ENCODE peak calls at places on chromosomes 5 and 9, in ten cellular contexts. C, D, E, K, V, J, B, F, Y and L are unnamed samples.
A peak's percentile ranks its signal among the peaks of the same experiment; 100 is the strongest.

GRCh38 chr5:142506046-142506445 is 179.8 kb downstream of the FGF1 start:
- DNase-seq in C (no peak), D (no peak), E (no peak), K (no peak), V (peak; percentile 39), J (no peak), B (no peak), F (no peak), Y (no peak), L (no peak)

GRCh38 chr5:94024101-94024500 is 282.7 kb upstream of the POU5F2 start:
- DNase-seq in C (no peak), D (no peak), E (no peak), K (no peak), V (peak; percentile 13), J (no peak), B (no peak), F (no peak), Y (no peak), L (no peak)

GRCh38 chr9:124950050-124950718 is 9.3 kb upstream of the GOLGA1 start:
- DNase-seq in C (no peak), D (no peak), E (no peak), K (no peak), V (no peak), J (peak; percentile 47), B (no peak), F (no peak), Y (no peak), L (no peak)

GRCh38 chr5:145953202-145953601 is 16.8 kb downstream of the SH3RF2 start:
- DNase-seq in C (no peak), D (no peak), E (no peak), K (no peak), V (no peak), J (no peak), B (no peak), F (no peak), Y (no peak), L (no peak)

GRCh38 chr5:72402959-72403628 is 82.9 kb downstream of the PTCD2 start:
- DNase-seq in C (no peak), D (peak; percentile 46), E (peak; percentile 73), K (no peak), V (no peak), J (no peak), B (no peak), F (peak; percentile 57), Y (no peak), L (no peak)

GRCh38 chr5:132281856-132282614 is 12.2 kb upstream of the SLC22A4 start:
- DNase-seq in C (no peak), D (no peak), E (no peak), K (no peak), V (no peak), J (no peak), B (peak; percentile 38), F (no peak), Y (no peak), L (no peak)

GRCh38 chr9:113152699-113153098 is 1.9 kb downstream of the SLC31A2 start:
- DNase-seq in C (no peak), D (no peak), E (no peak), K (no peak), V (no peak), J (no peak), B (no peak), F (peak; percentile 35), Y (no peak), L (no peak)

GRCh38 chr5:132749506-132749905 is 2.3 kb downstream of the CCNI2 start:
- DNase-seq in C (no peak), D (no peak), E (no peak), K (no peak), V (no peak), J (no peak), B (no peak), F (no peak), Y (no peak), L (no peak)

GRCh38 chr5:54944364-54944763 is 41.0 kb downstream of the ESM1 start:
- DNase-seq in C (peak; percentile 32), D (no peak), E (peak; percentile 16), K (peak; percentile 18), V (peak; percentile 70), J (peak; percentile 29), B (no peak), F (peak; percentile 50), Y (peak; percentile 4), L (no peak)

GRCh38 chr5:136089804-136090203 is 42.8 kb upstream of the SMAD5 start:
- DNase-seq in C (no peak), D (no peak), E (no peak), K (no peak), V (no peak), J (no peak), B (no peak), F (no peak), Y (no peak), L (no peak)

GRCh38 chr5:177116631-177117373 is 16.8 kb upstream of the NSD1 start:
- DNase-seq in C (peak; percentile 38), D (peak; percentile 92), E (peak; percentile 91), K (peak; percentile 61), V (peak; percentile 85), J (peak; percentile 83), B (peak; percentile 95), F (peak; percentile 96), Y (no peak), L (peak; percentile 57)

GRCh38 chr9:125681086-125681622 is 25.9 kb downstream of the MAPKAP1 start:
- DNase-seq in C (no peak), D (no peak), E (no peak), K (no peak), V (no peak), J (no peak), B (no peak), F (no peak), Y (no peak), L (no peak)

GRCh38 chr5:151724360-151724759 is 34.1 kb downstream of the ATOX1 start:
- DNase-seq in C (no peak), D (no peak), E (no peak), K (no peak), V (no peak), J (no peak), B (no peak), F (no peak), Y (no peak), L (no peak)

GRCh38 chr9:36357639-36358038 is 42.4 kb downstream of the RNF38 start:
- DNase-seq in C (no peak), D (no peak), E (no peak), K (no peak), V (no peak), J (no peak), B (no peak), F (no peak), Y (no peak), L (no peak)

GRCh38 chr9:135213566-135213965 is 126.1 kb downstream of the OLFM1 start:
- DNase-seq in C (no peak), D (peak; percentile 2), E (no peak), K (no peak), V (no peak), J (no peak), B (no peak), F (no peak), Y (no peak), L (no peak)

GRCh38 chr9:19104528-19105282 is 2.0 kb upstream of the HAUS6 start:
- DNase-seq in C (no peak), D (no peak), E (no peak), K (peak; percentile 39), V (no peak), J (no peak), B (no peak), F (no peak), Y (no peak), L (no peak)

GRCh38 chr5:109744261-109744660 is 54.5 kb downstream of the MAN2A1 start:
- DNase-seq in C (no peak), D (no peak), E (no peak), K (no peak), V (no peak), J (no peak), B (no peak), F (no peak), Y (no peak), L (no peak)

GRCh38 chr9:109632817-109633216 is 134.7 kb upstream of the PTPN3 start:
- DNase-seq in C (no peak), D (no peak), E (no peak), K (no peak), V (no peak), J (no peak), B (no peak), F (no peak), Y (no peak), L (no peak)

GRCh38 chr5:15183520-15183919 is 311.9 kb upstream of the ANKH start:
- DNase-seq in C (no peak), D (no peak), E (no peak), K (no peak), V (peak; percentile 34), J (no peak), B (no peak), F (peak; percentile 46), Y (no peak), L (no peak)
- TF ChIP-seq CTCF in C (peak; percentile 50), D (no peak), E (peak; percentile 39), K (peak; percentile 45), V (peak; percentile 45), J (no peak), B (peak; percentile 30), F (peak; percentile 59), Y (peak; percentile 19), L (no peak)

DNA sequence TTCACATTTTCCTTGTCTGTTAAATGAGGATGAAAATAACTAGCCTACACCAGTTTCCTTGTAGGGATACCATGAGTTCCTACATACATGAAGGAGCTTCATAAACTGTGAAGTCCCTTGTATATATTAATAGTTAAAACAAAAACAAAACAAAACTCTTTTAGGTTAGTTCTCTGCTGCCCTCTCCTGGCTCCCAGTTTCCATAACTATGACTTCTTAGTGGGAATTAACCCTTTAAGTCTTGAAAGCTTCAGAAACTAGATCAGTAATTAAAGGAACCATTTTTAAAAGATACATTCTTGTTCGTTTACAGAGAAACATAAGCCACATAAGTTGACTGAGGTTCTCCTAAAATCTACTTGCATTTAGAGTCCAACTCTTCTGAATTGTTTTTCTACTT is 500.0 kb upstream of the C9orf72 start:
- DNase-seq in C (no peak), D (peak; percentile 36), E (peak; percentile 14), K (peak; percentile 75), V (peak; percentile 71), J (peak; percentile 40), B (no peak), F (peak; percentile 84), Y (no peak), L (peak; percentile 23)
- TF ChIP-seq CTCF in C (peak; percentile 48), D (no peak), E (peak; percentile 62), K (peak; percentile 88), V (peak; percentile 55), J (peak; percentile 24), B (peak; percentile 60), F (peak; percentile 86), Y (peak; percentile 36), L (no peak)

GRCh38 chr5:11903614-11904269 is 504 bp downstream of the CTNND2 start:
- DNase-seq in C (no peak), D (peak; percentile 61), E (no peak), K (peak; percentile 90), V (no peak), J (peak; percentile 5), B (no peak), F (peak; percentile 73), Y (no peak), L (no peak)
- TF ChIP-seq CTCF in C (no peak), D (no peak), E (peak; percentile 14), K (peak; percentile 34), V (no peak), J (no peak), B (peak; percentile 33), F (no peak), Y (no peak), L (no peak)

DNA sequence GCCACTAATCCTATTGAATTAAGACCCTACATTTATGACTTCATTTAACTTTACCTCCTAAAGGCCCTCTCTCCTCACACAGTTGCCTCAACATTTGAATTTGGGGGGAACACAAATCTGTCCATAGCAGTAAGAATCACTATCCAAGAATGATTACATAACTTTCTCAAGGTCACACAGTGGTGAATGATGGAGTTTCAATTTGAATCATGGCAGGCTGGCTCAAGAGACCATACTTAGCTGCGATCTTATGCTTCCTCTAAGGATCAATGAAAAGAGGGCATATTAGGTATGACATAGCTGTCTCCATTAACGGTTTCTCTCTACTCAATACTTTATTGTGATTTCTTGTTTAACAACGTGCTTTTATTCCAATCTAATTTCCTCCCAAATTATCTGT is 44.1 kb upstream of the PDE4D start:
- DNase-seq in C (no peak), D (no peak), E (no peak), K (no peak), V (no peak), J (peak; percentile 30), B (no peak), F (no peak), Y (no peak), L (no peak)
- TF ChIP-seq CTCF in C (no peak), D (no peak), E (no peak), K (no peak), V (no peak), J (no peak), B (no peak), F (no peak), Y (no peak), L (no peak)